ENCODE peak calls at places on chromosomes 11 and 22, in five cellular contexts. T is midbrain, D is EH, U is GM13977, Z is fibroblast of the aortic adventitia. V is an unnamed sample.

GRCh38 chr11:61791737-61792309 is 576 bp downstream of the TMEM258 start:
- DNase-seq in T (peak), D (peak), U (peak), Z (peak), V (peak)

GRCh38 chr22:28882545-28882877 is 861 bp upstream of the ZNRF3 start:
- DNase-seq in T (no peak), D (peak), U (no peak), Z (peak), V (no peak)

GRCh38 chr11:78828582-78829520 is 254.2 kb upstream of the NARS2 start:
- DNase-seq in T (no peak), D (no peak), U (no peak), Z (peak), V (no peak)

GRCh38 chr11:44950625-44951472 is at the start of gene TP53I11:
- DNase-seq in T (peak), D (peak), U (peak), Z (peak), V (peak)

GRCh38 chr11:134913391-134913790 is 501.3 kb upstream of the B3GAT1 start:
- DNase-seq in T (no peak), D (no peak), U (no peak), Z (no peak), V (no peak)

GRCh38 chr11:129041611-129042018 is 98.9 kb upstream of the TP53AIP1 start:
- DNase-seq in T (no peak), D (peak), U (no peak), Z (peak), V (no peak)

GRCh38 chr11:122741613-122742012 is 86.1 kb downstream of the UBASH3B start:
- DNase-seq in T (no peak), D (no peak), U (no peak), Z (no peak), V (peak)

GRCh38 chr11:64208796-64209562 is 2.5 kb downstream of the FERMT3 start:
- DNase-seq in T (peak), D (no peak), U (no peak), Z (no peak), V (no peak)

GRCh38 chr11:69525516-69526452 is 44.3 kb downstream of the LINC01488 start:
- DNase-seq in T (no peak), D (no peak), U (no peak), Z (no peak), V (no peak)

GRCh38 chr11:8203980-8204379 is 35.2 kb upstream of the RIC3 start:
- DNase-seq in T (no peak), D (no peak), U (no peak), Z (no peak), V (no peak)

GRCh38 chr11:78570031-78570430 is 4.6 kb downstream of the NARS2 start:
- DNase-seq in T (no peak), D (no peak), U (no peak), Z (no peak), V (no peak)

GRCh38 chr11:705646-706438 is at the start of gene EPS8L2:
- DNase-seq in T (no peak), D (peak), U (peak), Z (no peak), V (no peak)

GRCh38 chr11:101945418-101945817 is 29.1 kb upstream of the ANGPTL5 start:
- DNase-seq in T (no peak), D (no peak), U (no peak), Z (no peak), V (no peak)

GRCh38 chr11:44269369-44270351 is 40.3 kb downstream of the ALX4 start:
- DNase-seq in T (no peak), D (peak), U (no peak), Z (peak), V (peak)

GRCh38 chr11:27902981-27903624 is 202.8 kb upstream of the BDNF start:
- DNase-seq in T (no peak), D (peak), U (no peak), Z (peak), V (no peak)

GRCh38 chr11:83044958-83045712 is 26.6 kb downstream of the RAB30 start:
- DNase-seq in T (no peak), D (peak), U (peak), Z (peak), V (no peak)

GRCh38 chr22:43726296-43726695 is 85.8 kb downstream of the EFCAB6 start:
- DNase-seq in T (no peak), D (no peak), U (no peak), Z (peak), V (no peak)

GRCh38 chr11:1760351-1761109 is 3.2 kb downstream of the CTSD start:
- DNase-seq in T (peak), D (peak), U (no peak), Z (no peak), V (peak)

GRCh38 chr11:134361241-134361640 is 29.5 kb downstream of the GLB1L2 start:
- DNase-seq in T (no peak), D (no peak), U (no peak), Z (no peak), V (no peak)

GRCh38 chr11:110621826-110622225 is 90.4 kb downstream of the ARHGAP20 start:
- DNase-seq in T (no peak), D (peak), U (no peak), Z (peak), V (no peak)

V was measured in sciatic nerve.